ENCODE peak calls at places on chromosome 15, in four cellular contexts. One of them, this sample, is unnamed.

GRCh38 chr15:81199031-81199779 is 2.5 kb downstream of the IL16 start:
- DNase-seq in PC-9: no peak
- DNase-seq in neural crest cell: no peak
- DNase-seq in PC-3: no peak
- DNase-seq in this sample: no peak

GRCh38 chr15:80945605-80946004 is 44.0 kb downstream of the MESD start:
- DNase-seq in PC-3: no peak
- DNase-seq in neural crest cell: no peak
- DNase-seq in PC-9: no peak
- DNase-seq in this sample: no peak

GRCh38 chr15:100339999-100340398 is 1.8 kb downstream of the ADAMTS17 start:
- DNase-seq in PC-9: no peak
- DNase-seq in neural crest cell: no peak
- DNase-seq in PC-3: no peak
- DNase-seq in this sample: no peak

GRCh38 chr15:48388017-48388936 is 57.0 kb downstream of the DUT start:
- DNase-seq in neural crest cell: no peak
- DNase-seq in PC-3: no peak
- DNase-seq in PC-9: no peak
- DNase-seq in this sample: no peak

GRCh38 chr15:22968356-22968755 is 11.8 kb downstream of the CYFIP1 start:
- DNase-seq in neural crest cell: no peak
- DNase-seq in PC-3: peak; percentile 84
- DNase-seq in PC-9: no peak
- DNase-seq in this sample: no peak

GRCh38 chr15:89551502-89551901 is 23.8 kb upstream of the TICRR start:
- DNase-seq in neural crest cell: no peak
- DNase-seq in PC-3: peak; percentile 45
- DNase-seq in PC-9: no peak
- DNase-seq in this sample: no peak

GRCh38 chr15:39312984-39313383 is 267.9 kb upstream of the THBS1 start:
- DNase-seq in PC-9: no peak
- DNase-seq in PC-3: peak; percentile 49
- DNase-seq in neural crest cell: no peak
- DNase-seq in this sample: no peak

GRCh38 chr15:101029971-101030661 is 111.0 kb downstream of the LRRK1 start:
- DNase-seq in PC-3: no peak
- DNase-seq in neural crest cell: peak; percentile 0
- DNase-seq in PC-9: no peak
- DNase-seq in this sample: no peak

GRCh38 chr15:89401636-89402252 is 67.1 kb upstream of the POLG start:
- DNase-seq in neural crest cell: no peak
- DNase-seq in PC-9: no peak
- DNase-seq in PC-3: peak; percentile 52
- DNase-seq in this sample: no peak

GRCh38 chr15:92170897-92171296 is 222.8 kb upstream of the ST8SIA2 start:
- DNase-seq in neural crest cell: no peak
- DNase-seq in PC-3: no peak
- DNase-seq in PC-9: no peak
- DNase-seq in this sample: no peak

GRCh38 chr15:59918994-59919951 is 84.8 kb upstream of the FOXB1 start:
- DNase-seq in PC-9: peak; percentile 37
- DNase-seq in neural crest cell: no peak
- DNase-seq in PC-3: peak; percentile 71
- DNase-seq in this sample: no peak

GRCh38 chr15:92666780-92667179 is 11.2 kb upstream of the FAM174B start:
- DNase-seq in PC-3: no peak
- DNase-seq in neural crest cell: no peak
- DNase-seq in PC-9: no peak
- DNase-seq in this sample: no peak

GRCh38 chr15:28934645-28935044 is 48.9 kb downstream of the APBA2 start:
- DNase-seq in PC-9: no peak
- DNase-seq in neural crest cell: no peak
- DNase-seq in PC-3: no peak
- DNase-seq in this sample: no peak

GRCh38 chr15:44066211-44066827 is 128.8 kb downstream of the FRMD5 start:
- DNase-seq in neural crest cell: peak; percentile 20
- DNase-seq in PC-3: peak; percentile 86
- DNase-seq in PC-9: peak; percentile 51
- DNase-seq in this sample: peak; percentile 18

GRCh38 chr15:65049418-65049840 is 4.2 kb downstream of the SLC51B start:
- DNase-seq in neural crest cell: peak; percentile 85
- DNase-seq in PC-3: peak; percentile 93
- DNase-seq in PC-9: peak; percentile 72
- DNase-seq in this sample: peak; percentile 94

GRCh38 chr15:69576035-69576526 is 123.5 kb downstream of the RPLP1 start:
- DNase-seq in PC-3: peak; percentile 75
- DNase-seq in PC-9: peak; percentile 71
- DNase-seq in neural crest cell: peak; percentile 29
- DNase-seq in this sample: peak; percentile 38

GRCh38 chr15:81419304-81419943 is 45.4 kb upstream of the TMC3 start:
- DNase-seq in neural crest cell: no peak
- DNase-seq in PC-3: peak; percentile 68
- DNase-seq in PC-9: no peak
- DNase-seq in this sample: no peak

GRCh38 chr15:36252117-36252711 is 327.2 kb upstream of the CDIN1 start:
- DNase-seq in neural crest cell: no peak
- DNase-seq in PC-9: no peak
- DNase-seq in PC-3: no peak
- DNase-seq in this sample: no peak

DNA sequence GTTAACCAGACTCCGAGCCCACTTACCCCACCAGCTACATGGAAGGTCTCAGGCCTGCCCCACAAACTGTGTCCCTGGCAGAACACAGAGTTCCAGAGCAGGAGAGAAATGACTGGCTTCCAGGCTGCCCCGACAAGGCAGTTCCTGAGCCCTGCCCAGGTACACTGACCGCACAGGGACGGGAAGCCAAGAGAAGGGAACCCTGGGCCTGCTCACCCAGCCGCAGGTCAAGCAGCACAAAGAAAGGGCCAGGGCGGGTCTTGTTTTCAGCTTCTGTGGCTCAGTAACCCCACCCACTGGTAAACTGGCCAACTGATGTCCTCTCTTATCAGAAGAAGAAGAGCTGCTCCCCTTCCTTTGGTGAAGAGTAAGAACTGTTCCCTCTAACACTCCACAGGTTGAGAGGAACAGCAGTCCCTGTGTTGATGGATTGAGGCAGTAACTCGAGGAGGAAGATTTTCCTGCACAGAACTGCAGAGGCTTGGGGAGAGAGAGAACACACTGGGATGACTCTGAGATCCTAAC is 68.4 kb downstream of the CRTC3 start:
- DNase-seq in PC-9: peak; percentile 65
- DNase-seq in PC-3: no peak
- DNase-seq in neural crest cell: no peak
- DNase-seq in this sample: no peak
- TF ChIP-seq CTCF in PC-9: no peak
- TF ChIP-seq CTCF in PC-3: no peak
- TF ChIP-seq CTCF in neural crest cell: no peak
- TF ChIP-seq CTCF in this sample: no peak

GRCh38 chr15:40785814-40786213 is 16.0 kb downstream of the C15orf62 start:
- DNase-seq in PC-9: peak; percentile 74
- DNase-seq in neural crest cell: no peak
- DNase-seq in PC-3: peak; percentile 87
- DNase-seq in this sample: no peak

GRCh38 chr15:40787344-40787841 is 17.6 kb downstream of the C15orf62 start:
- DNase-seq in PC-3: peak; percentile 98
- DNase-seq in neural crest cell: no peak
- DNase-seq in PC-9: peak; percentile 91
- DNase-seq in this sample: no peak

GRCh38 chr15:40787991-40788390 is 18.2 kb downstream of the C15orf62 start:
- DNase-seq in PC-9: no peak
- DNase-seq in neural crest cell: no peak
- DNase-seq in PC-3: no peak
- DNase-seq in this sample: no peak

GRCh38 chr15:40782609-40783227 is 12.9 kb downstream of the C15orf62 start:
- DNase-seq in PC-3: peak; percentile 90
- DNase-seq in neural crest cell: peak; percentile 37
- DNase-seq in PC-9: peak; percentile 85
- DNase-seq in this sample: no peak

DNA sequence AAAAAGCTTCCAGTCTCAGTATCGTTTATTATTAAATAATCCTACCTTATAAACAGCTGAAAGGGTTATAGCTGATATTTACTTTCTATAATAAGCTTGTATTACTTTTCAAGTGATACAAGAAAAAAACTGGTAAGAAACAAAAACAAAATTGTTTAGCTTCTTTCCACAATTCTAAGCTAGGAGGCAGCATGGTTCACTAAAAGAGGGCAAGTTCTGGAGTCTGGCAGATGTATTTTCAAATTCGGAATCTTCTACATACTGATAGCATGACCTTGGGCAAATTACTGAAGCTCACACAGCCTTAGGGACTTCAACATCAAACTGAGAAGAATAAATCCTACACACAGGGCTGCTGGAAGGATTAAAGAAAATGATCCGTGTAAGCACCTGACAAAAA is 15.4 kb downstream of the C15orf62 start:
- DNase-seq in PC-9: no peak
- DNase-seq in PC-3: peak; percentile 34
- DNase-seq in neural crest cell: no peak
- DNase-seq in this sample: no peak
- TF ChIP-seq CTCF in PC-9: peak; percentile 49
- TF ChIP-seq CTCF in PC-3: peak; percentile 65
- TF ChIP-seq CTCF in neural crest cell: no peak
- TF ChIP-seq CTCF in this sample: peak; percentile 11

GRCh38 chr15:58762731-58763130 is 8.4 kb upstream of the MINDY2 start:
- DNase-seq in neural crest cell: no peak
- DNase-seq in PC-9: no peak
- DNase-seq in PC-3: no peak
- DNase-seq in this sample: no peak

GRCh38 chr15:58762285-58762684 is 8.8 kb upstream of the MINDY2 start:
- DNase-seq in PC-9: no peak
- DNase-seq in PC-3: no peak
- DNase-seq in neural crest cell: no peak
- DNase-seq in this sample: no peak

GRCh38 chr15:58760385-58761009 is 10.6 kb upstream of the MINDY2 start:
- DNase-seq in neural crest cell: no peak
- DNase-seq in PC-9: no peak
- DNase-seq in PC-3: no peak
- DNase-seq in this sample: no peak

GRCh38 chr15:58758141-58758540 is 8.6 kb upstream of the ADAM10 start:
- DNase-seq in PC-9: no peak
- DNase-seq in neural crest cell: no peak
- DNase-seq in PC-3: no peak
- DNase-seq in this sample: no peak

GRCh38 chr15:58761010-58761388 is 10.1 kb upstream of the MINDY2 start:
- DNase-seq in neural crest cell: no peak
- DNase-seq in PC-9: no peak
- DNase-seq in PC-3: no peak
- DNase-seq in this sample: no peak
- TF ChIP-seq CTCF in neural crest cell: no peak
- TF ChIP-seq CTCF in PC-9: no peak
- TF ChIP-seq CTCF in PC-3: no peak
- TF ChIP-seq CTCF in this sample: peak; percentile 5

GRCh38 chr15:67181221-67181639 is 73.2 kb downstream of the AAGAB start:
- DNase-seq in PC-3: no peak
- DNase-seq in PC-9: no peak
- DNase-seq in neural crest cell: no peak
- DNase-seq in this sample: no peak
- TF ChIP-seq CTCF in PC-3: no peak
- TF ChIP-seq CTCF in PC-9: no peak
- TF ChIP-seq CTCF in neural crest cell: no peak
- TF ChIP-seq CTCF in this sample: no peak

GRCh38 chr15:45703670-45704328 is 69.0 kb downstream of the SQOR start:
- DNase-seq in PC-3: no peak
- DNase-seq in PC-9: no peak
- DNase-seq in neural crest cell: no peak
- DNase-seq in this sample: no peak
- TF ChIP-seq CTCF in PC-3: no peak
- TF ChIP-seq CTCF in PC-9: no peak
- TF ChIP-seq CTCF in neural crest cell: peak; percentile 60
- TF ChIP-seq CTCF in this sample: no peak

DNA sequence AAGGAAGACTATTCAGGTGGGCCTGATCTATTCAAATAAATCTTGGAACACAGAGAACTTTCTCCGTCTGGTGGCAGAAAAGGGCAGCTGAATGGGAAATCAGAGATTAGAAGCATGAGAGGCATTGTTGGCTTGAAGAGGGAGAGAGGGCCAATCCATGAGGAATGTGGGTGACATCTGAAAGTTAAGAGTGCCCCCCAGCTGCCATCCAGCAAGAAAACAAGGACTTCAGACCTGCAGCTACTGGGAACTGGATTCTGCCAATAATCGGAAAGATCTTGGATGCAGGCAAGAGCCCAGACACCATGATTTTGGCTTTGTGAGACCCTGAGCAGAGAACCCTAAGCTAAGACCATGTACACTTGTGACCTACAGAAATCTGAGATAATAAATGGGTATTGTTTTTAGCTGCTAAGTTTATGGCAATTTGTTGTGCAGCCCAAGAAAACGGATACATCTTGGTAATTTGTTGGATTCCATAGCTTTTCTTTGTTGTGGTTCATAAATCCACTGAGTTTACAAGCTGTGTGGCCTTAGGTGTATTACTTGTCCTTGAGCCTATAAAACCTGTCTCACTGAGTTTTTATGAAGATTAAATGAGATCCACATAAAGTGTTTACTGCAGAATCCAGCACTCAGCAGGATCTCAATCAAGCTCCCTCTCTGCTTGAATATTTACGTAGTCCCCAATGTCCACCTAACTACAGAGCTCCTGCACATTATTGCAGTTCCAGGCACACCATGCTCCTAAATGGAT is 82.1 kb upstream of the PRTG start:
- DNase-seq in PC-3: no peak
- DNase-seq in PC-9: no peak
- DNase-seq in neural crest cell: no peak
- DNase-seq in this sample: no peak
- TF ChIP-seq CTCF in PC-3: no peak
- TF ChIP-seq CTCF in PC-9: no peak
- TF ChIP-seq CTCF in neural crest cell: no peak
- TF ChIP-seq CTCF in this sample: peak; percentile 31

GRCh38 chr15:90881978-90882721 is 2.2 kb upstream of the FES start:
- DNase-seq in neural crest cell: no peak
- DNase-seq in PC-9: no peak
- DNase-seq in PC-3: no peak
- DNase-seq in this sample: no peak

GRCh38 chr15:90882781-90883525 is 1.4 kb upstream of the FES start:
- DNase-seq in neural crest cell: no peak
- DNase-seq in PC-3: no peak
- DNase-seq in PC-9: no peak
- DNase-seq in this sample: no peak

GRCh38 chr15:90883971-90884718 is at the start of gene FES:
- DNase-seq in PC-9: no peak
- DNase-seq in neural crest cell: peak; percentile 18
- DNase-seq in PC-3: no peak
- DNase-seq in this sample: no peak

GRCh38 chr15:90884719-90885431 is 571 bp downstream of the FES start:
- DNase-seq in PC-9: no peak
- DNase-seq in neural crest cell: no peak
- DNase-seq in PC-3: no peak
- DNase-seq in this sample: no peak

DNA sequence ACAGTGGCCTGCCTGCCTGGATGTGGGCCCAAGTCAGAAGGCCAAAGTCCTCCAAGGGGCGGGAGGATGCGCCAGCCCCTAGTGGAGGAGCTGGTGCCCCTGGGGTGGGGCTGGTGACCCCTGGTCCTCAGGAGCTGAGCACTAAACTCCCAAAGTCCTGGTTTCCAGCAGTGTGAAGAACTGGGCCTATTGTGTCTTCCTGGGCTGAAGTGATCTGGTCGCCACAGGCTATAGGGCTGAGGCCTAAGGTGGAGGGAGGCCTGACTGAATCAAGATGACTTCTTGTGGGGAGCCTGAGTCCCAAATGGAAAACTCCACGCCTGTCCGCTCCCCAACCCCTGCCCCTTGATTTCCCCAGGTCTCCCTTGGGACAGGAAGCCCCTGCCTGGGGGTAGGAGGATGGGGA is 775 bp upstream of the FES start:
- DNase-seq in PC-3: no peak
- DNase-seq in neural crest cell: no peak
- DNase-seq in PC-9: no peak
- DNase-seq in this sample: no peak
- TF ChIP-seq CTCF in PC-3: no peak
- TF ChIP-seq CTCF in neural crest cell: no peak
- TF ChIP-seq CTCF in PC-9: no peak
- TF ChIP-seq CTCF in this sample: no peak